ENCODE peak calls at places on chromosomes 7 and 10, in four cellular contexts. L is trophoblast cell, V is H1, Q is mesenchymal stem cell. F is an unnamed sample.

GRCh38 chr10:57094083-57094482 is 733.0 kb upstream of the ZWINT start:
- DNase-seq in L (no peak), V (no peak), Q (no peak), F (no peak)

GRCh38 chr10:75755528-75755927 is 324.1 kb downstream of the LRMDA start:
- DNase-seq in L (no peak), V (no peak), Q (no peak), F (no peak)

GRCh38 chr7:50431316-50431715 is 18.8 kb downstream of the FIGNL1 start:
- DNase-seq in L (no peak), V (no peak), Q (no peak), F (no peak)

GRCh38 chr10:7302393-7303054 is 108.3 kb downstream of the SFMBT2 start:
- DNase-seq in L (peak; percentile 13), V (no peak), Q (peak; percentile 48), F (peak; percentile 40)

GRCh38 chr7:106122713-106123112 is 10.6 kb upstream of the SYPL1 start:
- DNase-seq in L (no peak), V (no peak), Q (no peak), F (no peak)

GRCh38 chr7:107643938-107644703 is 16.5 kb upstream of the SLC26A4 start:
- DNase-seq in L (no peak), V (no peak), Q (no peak), F (no peak)

GRCh38 chr10:71657604-71658348 is 61.8 kb downstream of the C10orf105 start:
- DNase-seq in L (no peak), V (peak; percentile 71), Q (no peak), F (peak; percentile 37)

GRCh38 chr10:99958287-99958686 is 51.5 kb downstream of the DNMBP start:
- DNase-seq in L (no peak), V (no peak), Q (peak; percentile 63), F (no peak)

GRCh38 chr10:87878664-87879459 is 15.4 kb downstream of the PTEN start:
- DNase-seq in L (no peak), V (no peak), Q (no peak), F (no peak)

GRCh38 chr10:32155075-32155516 is 98.9 kb upstream of the KIF5B start:
- DNase-seq in L (peak; percentile 68), V (no peak), Q (peak; percentile 56), F (no peak)

GRCh38 chr7:143318661-143319060 is 2.8 kb downstream of the CLCN1 start:
- DNase-seq in L (peak; percentile 21), V (no peak), Q (peak; percentile 90), F (no peak)

GRCh38 chr10:63547628-63548356 is 26.6 kb downstream of the REEP3 start:
- DNase-seq in L (peak; percentile 37), V (no peak), Q (peak; percentile 28), F (no peak)

GRCh38 chr7:117808910-117809705 is 64.1 kb downstream of the CTTNBP2 start:
- DNase-seq in L (no peak), V (no peak), Q (no peak), F (no peak)

GRCh38 chr10:130403153-130403890 is 267.1 kb downstream of the GLRX3 start:
- DNase-seq in L (no peak), V (no peak), Q (no peak), F (no peak)

GRCh38 chr7:29783671-29784070 is 22.6 kb upstream of the WIPF3 start:
- DNase-seq in L (no peak), V (no peak), Q (no peak), F (no peak)

GRCh38 chr10:129784286-129784685 is 179.8 kb downstream of the EBF3 start:
- DNase-seq in L (no peak), V (no peak), Q (no peak), F (no peak)

GRCh38 chr10:118373786-118374185 is 31.7 kb upstream of the FAM204A start:
- DNase-seq in L (peak; percentile 53), V (no peak), Q (peak; percentile 42), F (no peak)

GRCh38 chr7:47580175-47580701 is 1.7 kb downstream of the TNS3 start:
- DNase-seq in L (no peak), V (no peak), Q (peak; percentile 51), F (no peak)

GRCh38 chr10:70441877-70442205 is 360 bp upstream of the NODAL start:
- DNase-seq in L (no peak), V (no peak), Q (no peak), F (no peak)

GRCh38 chr7:97307521-97308108 is 190.1 kb downstream of the SDHAF3 start:
- DNase-seq in L (no peak), V (no peak), Q (peak; percentile 71), F (no peak)

GRCh38 chr7:97305589-97305988 is 188.1 kb downstream of the SDHAF3 start:
- DNase-seq in L (no peak), V (no peak), Q (no peak), F (no peak)
- H3K4me3 ChIP-seq in L (no peak overlapping the region), V (no peak overlapping the region), Q (no peak overlapping the region), F (no peak overlapping the region)

DNA sequence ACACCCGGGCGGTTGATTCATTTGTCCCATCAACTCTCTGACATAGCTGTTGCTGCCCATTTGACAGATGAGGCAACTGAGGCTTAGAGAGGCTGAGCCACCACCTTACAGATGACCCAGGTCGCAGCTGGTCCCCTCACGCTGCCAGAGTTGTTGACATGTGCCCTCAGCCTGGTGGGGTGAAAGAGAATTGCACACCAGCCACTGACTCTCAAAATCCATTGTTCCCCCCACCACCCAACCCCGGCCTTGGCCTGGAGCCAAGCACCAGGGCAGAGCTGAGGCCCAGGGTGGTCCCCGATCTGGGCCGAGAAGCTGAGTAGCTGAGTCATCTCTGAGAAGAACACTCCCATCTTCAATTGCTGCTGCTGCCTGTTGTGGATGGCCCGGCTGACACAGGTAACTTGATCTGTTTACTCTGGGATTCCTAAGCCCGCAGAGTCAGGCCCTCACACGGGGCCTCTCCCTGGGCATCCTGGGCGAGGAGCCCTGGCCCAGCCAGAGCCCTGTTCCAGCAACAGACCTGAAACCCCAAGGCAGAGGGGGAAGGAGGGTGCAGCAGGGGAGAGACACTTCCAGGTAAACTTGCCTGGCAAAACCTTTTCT is 27.5 kb downstream of the PVRIG start:
- DNase-seq in L (peak; percentile 84), V (peak; percentile 73), Q (peak; percentile 29), F (no peak)
- H2AK5ac ChIP-seq in L (no peak overlapping the region), V (no peak overlapping the region), Q (no peak overlapping the region), F (peak overlapping the region; percentile 8)

GRCh38 chr7:112789824-112790650 is at the start of gene TMEM168:
- DNase-seq in L (peak; percentile 82), V (peak; percentile 87), Q (peak; percentile 83), F (peak; percentile 54)
- H2BK12ac ChIP-seq in L (peak within 1 kb of the TSS; percentile 67), V (peak within 1 kb of the TSS; percentile 98), Q (no peak within 1 kb of the TSS), F (peak within 1 kb of the TSS; percentile 59)

GRCh38 chr10:25934673-25935139 is 677 bp downstream of the MYO3A start:
- DNase-seq in L (peak; percentile 31), V (peak; percentile 71), Q (no peak), F (no peak)
- H3K4me3 ChIP-seq in L (peak overlapping the region; percentile 70), V (peak overlapping the region; percentile 37), Q (no peak overlapping the region), F (peak overlapping the region; percentile 66)

DNA sequence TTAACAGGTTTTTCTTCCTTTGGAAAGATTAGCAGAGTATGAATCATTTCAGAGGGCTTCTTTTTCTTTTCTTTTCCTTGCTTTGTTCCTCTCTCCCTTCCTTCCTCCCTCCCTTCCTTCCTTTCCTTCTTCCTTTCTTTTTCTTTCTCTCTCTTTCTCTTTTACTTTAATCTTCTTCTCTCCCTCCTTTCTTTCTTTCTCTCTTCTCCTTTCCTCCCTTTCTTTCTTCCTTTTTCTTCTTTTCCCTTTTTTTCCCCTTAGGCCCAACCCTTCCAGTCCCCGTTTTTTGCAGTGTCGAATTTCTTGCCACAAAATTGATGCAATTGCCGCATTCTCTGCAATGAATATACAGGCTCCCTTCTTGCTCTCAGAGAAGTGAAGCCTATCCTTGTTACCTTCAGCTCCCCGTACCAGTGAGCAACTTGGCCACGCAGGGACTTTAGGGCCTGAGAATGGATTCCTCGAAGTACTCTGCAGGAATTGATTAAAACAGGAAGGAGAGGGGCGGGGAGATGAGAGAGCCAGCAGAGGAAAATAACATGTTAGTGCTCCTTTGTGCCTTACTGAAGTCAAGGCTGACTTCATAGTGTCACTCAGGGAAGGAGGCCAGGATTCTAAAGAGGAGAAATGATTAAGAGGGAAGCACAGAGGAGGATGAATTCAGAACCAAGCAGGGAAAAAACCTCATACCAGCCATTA is 195.4 kb upstream of the RHOBTB1 start:
- DNase-seq in L (no peak), V (no peak), Q (no peak), F (no peak)
- H2AK5ac ChIP-seq in L (no peak overlapping the region), V (no peak overlapping the region), Q (peak overlapping the region; percentile 27), F (no peak overlapping the region)

GRCh38 chr7:3025616-3026015 is 18.1 kb downstream of the CARD11 start:
- DNase-seq in L (no peak), V (no peak), Q (no peak), F (no peak)

GRCh38 chr7:3028071-3028766 is 15.4 kb downstream of the CARD11 start:
- DNase-seq in L (peak; percentile 38), V (no peak), Q (peak; percentile 78), F (no peak)

GRCh38 chr7:3027455-3027854 is 16.2 kb downstream of the CARD11 start:
- DNase-seq in L (no peak), V (no peak), Q (peak; percentile 18), F (no peak)

GRCh38 chr7:3028767-3029111 is 14.9 kb downstream of the CARD11 start:
- DNase-seq in L (no peak), V (no peak), Q (no peak), F (no peak)

GRCh38 chr7:3027005-3027404 is 16.7 kb downstream of the CARD11 start:
- DNase-seq in L (no peak), V (no peak), Q (no peak), F (no peak)
- H2BK12ac ChIP-seq in L (no peak overlapping the region), V (no peak overlapping the region), Q (no peak overlapping the region), F (no peak overlapping the region)

DNA sequence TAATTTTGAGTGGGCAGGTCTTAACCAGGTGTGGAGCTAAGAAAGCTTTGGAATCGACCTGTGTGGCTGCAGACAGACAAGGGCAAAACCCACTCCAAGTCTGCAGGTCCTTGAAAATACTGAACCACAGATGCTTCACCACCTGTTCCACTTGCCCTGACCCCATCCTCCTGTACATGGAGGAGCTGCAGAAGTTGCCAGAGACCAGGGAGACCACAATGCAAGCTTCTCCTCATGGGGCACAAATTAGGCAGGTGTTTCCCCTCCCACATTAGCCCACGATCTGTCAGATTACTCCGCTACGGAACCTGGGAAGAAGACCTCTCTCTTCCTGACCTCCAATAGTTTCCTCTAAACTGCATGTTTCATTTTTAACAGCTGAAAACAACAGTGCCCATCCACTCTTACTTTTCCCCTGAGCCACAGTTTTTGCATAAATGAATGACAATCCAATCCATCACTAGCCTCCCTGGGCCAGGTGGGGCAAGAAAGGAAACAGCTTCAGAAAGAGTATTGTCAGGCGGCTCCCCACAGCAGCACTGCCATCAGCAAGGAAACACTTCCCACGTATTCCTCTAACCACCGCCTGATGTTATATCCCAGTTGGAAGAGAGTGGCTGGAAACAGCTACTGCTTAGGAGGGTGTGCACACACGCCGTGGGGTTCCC is 141.6 kb downstream of the PRKAG2 start:
- DNase-seq in L (no peak), V (no peak), Q (peak; percentile 49), F (no peak)
- H3K4me3 ChIP-seq in L (no peak overlapping the region), V (no peak overlapping the region), Q (no peak overlapping the region), F (peak overlapping the region; percentile 45)